ENCODE peak calls at places on chromosomes 13 and 19, in seven cellular contexts. O is GM23248, Z is heart right ventricle, W is colonic mucosa, A is right cardiac atrium, X is suprapubic skin, T is tibial nerve. U is an unnamed sample.

GRCh38 chr13:94192576-94192975 is 286.9 kb downstream of the DCT start:
- DNase-seq in O (peak; percentile 53), Z (peak; percentile 9), W (no peak), A (no peak), X (no peak), T (peak; percentile 30), U (peak; percentile 9)

GRCh38 chr19:18659281-18660050 is 22.6 kb downstream of the KLHL26 start:
- DNase-seq in O (peak; percentile 38), Z (peak; percentile 67), W (no peak), A (peak; percentile 84), X (no peak), T (peak; percentile 34), U (no peak)

GRCh38 chr13:60267498-60268202 is 103.9 kb upstream of the DIAPH3 start:
- DNase-seq in O (peak; percentile 6), Z (no peak), W (peak; percentile 31), A (no peak), X (no peak), T (no peak), U (peak; percentile 68)

GRCh38 chr19:615619-616018 is 17.7 kb downstream of the POLRMT start:
- DNase-seq in O (no peak), Z (no peak), W (no peak), A (no peak), X (no peak), T (no peak), U (no peak)

GRCh38 chr19:54391589-54392061 is 23.6 kb upstream of the TTYH1 start:
- DNase-seq in O (no peak), Z (no peak), W (no peak), A (no peak), X (no peak), T (no peak), U (no peak)

GRCh38 chr13:39909634-39910033 is 254.2 kb downstream of the COG6 start:
- DNase-seq in O (no peak), Z (no peak), W (no peak), A (no peak), X (no peak), T (no peak), U (no peak)

GRCh38 chr13:53338760-53339159 is 310.1 kb downstream of the OLFM4 start:
- DNase-seq in O (no peak), Z (no peak), W (no peak), A (no peak), X (no peak), T (no peak), U (no peak)

GRCh38 chr13:33349996-33350826 is 64.7 kb upstream of the STARD13 start:
- DNase-seq in O (peak; percentile 67), Z (peak; percentile 61), W (peak; percentile 71), A (peak; percentile 65), X (peak; percentile 79), T (peak; percentile 41), U (no peak)

GRCh38 chr19:55350620-55351315 is 3.8 kb downstream of the COX6B2 start:
- DNase-seq in O (no peak), Z (no peak), W (peak; percentile 36), A (no peak), X (peak; percentile 56), T (no peak), U (no peak)

GRCh38 chr19:49614096-49614857 is 23.3 kb downstream of the PRR12 start:
- DNase-seq in O (peak; percentile 94), Z (no peak), W (no peak), A (no peak), X (no peak), T (no peak), U (no peak)

GRCh38 chr13:51590966-51591627 is 6.8 kb downstream of the WDFY2 start:
- DNase-seq in O (peak; percentile 96), Z (peak; percentile 30), W (no peak), A (no peak), X (no peak), T (peak; percentile 43), U (no peak)

GRCh38 chr13:51589793-51590192 is 5.5 kb downstream of the WDFY2 start:
- DNase-seq in O (peak; percentile 37), Z (no peak), W (no peak), A (no peak), X (no peak), T (no peak), U (no peak)

GRCh38 chr13:51587372-51587771 is 3.1 kb downstream of the WDFY2 start:
- DNase-seq in O (no peak), Z (no peak), W (no peak), A (no peak), X (no peak), T (no peak), U (no peak)

GRCh38 chr13:51590231-51590630 is 6.0 kb downstream of the WDFY2 start:
- DNase-seq in O (no peak), Z (no peak), W (no peak), A (no peak), X (no peak), T (no peak), U (no peak)

GRCh38 chr13:51588406-51588949 is 4.2 kb downstream of the WDFY2 start:
- DNase-seq in O (no peak), Z (no peak), W (no peak), A (no peak), X (no peak), T (no peak), U (no peak)
- H3K4me1 ChIP-seq in O (peaks cover 71% of the 10 kb centered on the region), Z (peaks cover 33% of the 10 kb centered on the region), W (no peaks in the 10 kb centered on the region), A (no peaks in the 10 kb centered on the region), X (peaks cover 74% of the 10 kb centered on the region), T (peaks cover 48% of the 10 kb centered on the region), U (peaks cover 10% of the 10 kb centered on the region)

DNA sequence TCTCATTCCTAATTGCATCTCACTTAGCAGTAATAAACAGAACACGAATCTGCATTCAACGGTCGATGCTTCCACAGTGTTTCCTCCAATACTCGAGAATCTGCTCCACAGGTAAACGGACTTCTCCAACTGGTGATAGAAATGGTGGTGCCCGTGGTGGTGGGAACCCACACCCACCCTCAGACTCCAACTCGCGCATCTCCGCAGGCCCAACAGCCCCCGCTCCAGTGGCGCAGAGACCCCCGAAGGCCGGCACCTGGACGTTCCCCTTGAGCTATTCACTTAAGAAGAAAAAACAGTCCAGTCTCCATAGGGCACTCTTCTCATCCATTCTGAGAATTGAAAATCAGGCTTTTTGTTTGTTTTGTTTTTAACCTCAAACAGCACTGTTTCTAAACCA is 13.8 kb upstream of the RASA3 start:
- DNase-seq in O (no peak), Z (no peak), W (no peak), A (no peak), X (peak; percentile 20), T (no peak), U (no peak)
- H3K4me1 ChIP-seq in O (no peaks in the 10 kb centered on the region), Z (no peaks in the 10 kb centered on the region), W (peaks cover 11% of the 10 kb centered on the region), A (no peaks in the 10 kb centered on the region), X (peaks cover 24% of the 10 kb centered on the region), T (no peaks in the 10 kb centered on the region), U (peaks cover 35% of the 10 kb centered on the region)

DNA sequence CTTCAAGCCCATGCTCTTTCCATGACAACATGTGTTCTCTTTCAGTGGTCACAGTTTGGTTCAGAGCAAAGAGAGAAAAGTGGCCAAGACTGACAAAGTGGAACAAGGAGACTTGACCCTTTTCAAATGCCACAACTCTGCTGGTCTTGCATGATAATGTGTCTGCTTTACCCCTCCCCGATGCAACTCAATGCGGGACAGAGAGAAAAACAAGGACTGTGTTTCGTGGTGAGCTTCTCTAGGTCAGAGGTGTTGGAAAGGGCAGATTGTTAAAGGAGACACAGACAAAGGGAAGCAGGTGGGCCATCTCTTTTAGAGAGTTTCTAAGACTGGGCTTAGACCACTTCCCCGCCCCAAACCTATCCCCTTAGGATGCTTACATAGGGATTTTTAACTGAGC is 61.6 kb upstream of the SERTM1 start:
- DNase-seq in O (no peak), Z (no peak), W (no peak), A (no peak), X (no peak), T (no peak), U (no peak)
- H3K4me1 ChIP-seq in O (no peaks in the 10 kb centered on the region), Z (peaks cover 9% of the 10 kb centered on the region), W (no peaks in the 10 kb centered on the region), A (no peaks in the 10 kb centered on the region), X (no peaks in the 10 kb centered on the region), T (no peaks in the 10 kb centered on the region), U (no peaks in the 10 kb centered on the region)

GRCh38 chr13:44304433-44304725 is 69.2 kb upstream of the SERP2 start:
- DNase-seq in O (no peak), Z (no peak), W (no peak), A (no peak), X (no peak), T (no peak), U (no peak)
- H3K4me1 ChIP-seq in O (peaks cover 19% of the 10 kb centered on the region), Z (peaks cover 66% of the 10 kb centered on the region), W (peaks cover 13% of the 10 kb centered on the region), A (peaks cover 12% of the 10 kb centered on the region), X (peaks cover 58% of the 10 kb centered on the region), T (peaks cover 25% of the 10 kb centered on the region), U (peaks cover 7% of the 10 kb centered on the region)

GRCh38 chr13:41740479-41740878 is 220.4 kb downstream of the VWA8 start:
- DNase-seq in O (no peak), Z (no peak), W (no peak), A (no peak), X (no peak), T (no peak), U (no peak)
- H3K4me1 ChIP-seq in O (no peaks in the 10 kb centered on the region), Z (peaks cover 15% of the 10 kb centered on the region), W (no peaks in the 10 kb centered on the region), A (peaks cover 2% of the 10 kb centered on the region), X (no peaks in the 10 kb centered on the region), T (no peaks in the 10 kb centered on the region), U (no peaks in the 10 kb centered on the region)

GRCh38 chr19:10768369-10768768 is 50.5 kb downstream of the DNM2 start:
- DNase-seq in O (no peak), Z (no peak), W (no peak), A (no peak), X (no peak), T (no peak), U (no peak)
- H3K4me1 ChIP-seq in O (peaks cover 17% of the 10 kb centered on the region), Z (peaks cover 66% of the 10 kb centered on the region), W (peaks cover 37% of the 10 kb centered on the region), A (peaks cover 33% of the 10 kb centered on the region), X (peaks cover 52% of the 10 kb centered on the region), T (peaks cover 34% of the 10 kb centered on the region), U (peaks cover 11% of the 10 kb centered on the region)

U was measured in OCI-LY7.